ENCODE peak calls at places on chromosomes 11 and 22, in five cellular contexts. T is PC-3, H is neural progenitor cell, M is HepG2, D is endothelial cell of umbilical vein. V is an unnamed sample.
A peak's percentile ranks its signal among the peaks of the same experiment; 100 is the strongest.

GRCh38 chr11:79461144-79461543 is 20.3 kb upstream of the TENM4 start:
- DNase-seq in T (peak; percentile 45), H (peak; percentile 64), M (peak; percentile 7), D (no peak), V (no peak)

GRCh38 chr11:46894961-46895360 is 23.4 kb downstream of the LRP4 start:
- DNase-seq in T (no peak), H (no peak), M (no peak), D (no peak), V (no peak)

GRCh38 chr11:129828301-129828836 is 12.7 kb downstream of the TMEM45B start:
- DNase-seq in T (peak; percentile 99), H (no peak), M (peak; percentile 93), D (no peak), V (peak; percentile 98)

GRCh38 chr22:36369922-36370781 is 17.6 kb downstream of the MYH9 start:
- DNase-seq in T (no peak), H (peak; percentile 70), M (peak; percentile 72), D (peak; percentile 76), V (peak; percentile 93)

GRCh38 chr22:45423524-45423923 is 10.0 kb downstream of the RIBC2 start:
- DNase-seq in T (no peak), H (no peak), M (no peak), D (no peak), V (no peak)

GRCh38 chr22:31504282-31504681 is 7.9 kb downstream of the SFI1 start:
- DNase-seq in T (peak; percentile 33), H (no peak), M (no peak), D (no peak), V (no peak)

GRCh38 chr11:132632641-132633124 is 899.6 kb downstream of the OPCML start:
- DNase-seq in T (peak; percentile 65), H (no peak), M (no peak), D (peak; percentile 28), V (no peak)

GRCh38 chr11:3891751-3892150 is 36.3 kb downstream of the STIM1 start:
- DNase-seq in T (no peak), H (no peak), M (no peak), D (no peak), V (no peak)

GRCh38 chr11:34379539-34379938 is 21.7 kb upstream of the ABTB2 start:
- DNase-seq in T (peak; percentile 31), H (no peak), M (no peak), D (no peak), V (peak; percentile 70)

GRCh38 chr11:115930276-115930675 is 426.1 kb upstream of the CADM1 start:
- DNase-seq in T (no peak), H (no peak), M (no peak), D (no peak), V (no peak)

GRCh38 chr22:43919106-43919965 is 4.3 kb upstream of the PNPLA3 start:
- DNase-seq in T (peak; percentile 7), H (no peak), M (no peak), D (no peak), V (no peak)

GRCh38 chr11:131889146-131889577 is 518.7 kb downstream of the NTM start:
- DNase-seq in T (peak; percentile 66), H (peak; percentile 55), M (no peak), D (no peak), V (no peak)

GRCh38 chr11:34633640-34633989 is 12.7 kb downstream of the EHF start:
- DNase-seq in T (no peak), H (no peak), M (no peak), D (no peak), V (no peak)

GRCh38 chr11:4388221-4388620 is 5.3 kb downstream of the TRIM21 start:
- DNase-seq in T (no peak), H (no peak), M (no peak), D (no peak), V (no peak)

GRCh38 chr11:134142536-134142935 is 73.7 kb downstream of the JAM3 start:
- DNase-seq in T (peak; percentile 27), H (no peak), M (no peak), D (no peak), V (no peak)

GRCh38 chr11:119599864-119600593 is 129.0 kb downstream of the NECTIN1 start:
- DNase-seq in T (peak; percentile 67), H (no peak), M (no peak), D (no peak), V (no peak)

GRCh38 chr11:12599408-12600143 is 74.6 kb upstream of the TEAD1 start:
- DNase-seq in T (peak; percentile 42), H (peak; percentile 71), M (peak; percentile 91), D (peak; percentile 18), V (no peak)

GRCh38 chr22:39953101-39953500 is 7.1 kb upstream of the TMA7B start:
- DNase-seq in T (no peak), H (no peak), M (no peak), D (no peak), V (no peak)

GRCh38 chr11:130514316-130514715 is 65.9 kb downstream of the ADAMTS15 start:
- DNase-seq in T (peak; percentile 32), H (no peak), M (no peak), D (no peak), V (no peak)

GRCh38 chr22:27537481-27537891 is 264.1 kb downstream of the MN1 start:
- DNase-seq in T (no peak), H (no peak), M (no peak), D (peak; percentile 48), V (no peak)

GRCh38 chr11:130675456-130675855 is 227.0 kb downstream of the ADAMTS15 start:
- DNase-seq in T (no peak), H (no peak), M (no peak), D (no peak), V (no peak)

GRCh38 chr11:86021390-86021789 is 47.5 kb downstream of the PICALM start:
- DNase-seq in T (no peak), H (no peak), M (no peak), D (no peak), V (no peak)

GRCh38 chr22:32531955-32532818 is 57.6 kb downstream of the FBXO7 start:
- DNase-seq in T (no peak), H (peak; percentile 63), M (peak; percentile 87), D (peak; percentile 8), V (peak; percentile 87)

GRCh38 chr11:74685338-74685737 is 45.9 kb downstream of the CHRDL2 start:
- DNase-seq in T (no peak), H (no peak), M (no peak), D (no peak), V (no peak)

GRCh38 chr22:35688913-35689675 is 28.6 kb upstream of the APOL5 start:
- DNase-seq in T (no peak), H (no peak), M (no peak), D (no peak), V (no peak)

GRCh38 chr11:68117896-68118470 is 3.2 kb downstream of the CHKA start:
- DNase-seq in T (peak; percentile 19), H (peak; percentile 64), M (peak; percentile 60), D (no peak), V (no peak)

GRCh38 chr11:69187540-69188065 is 31.9 kb downstream of the SMIM38 start:
- DNase-seq in T (no peak), H (no peak), M (no peak), D (no peak), V (no peak)

GRCh38 chr11:7168741-7168990 is 79.9 kb downstream of the RBMXL2 start:
- DNase-seq in T (no peak), H (peak; percentile 80), M (no peak), D (no peak), V (no peak)

GRCh38 chr11:128727320-128727719 is 33.4 kb downstream of the FLI1 start:
- DNase-seq in T (no peak), H (no peak), M (no peak), D (peak; percentile 51), V (no peak)
- H3K27ac ChIP-seq in T (no peak overlapping the region), H (no peak overlapping the region), M (no peak overlapping the region), D (no peak overlapping the region), V (no peak overlapping the region)

GRCh38 chr11:19718976-19719375 is 6.3 kb downstream of the NAV2 start:
- DNase-seq in T (no peak), H (no peak), M (no peak), D (no peak), V (no peak)
- H3K79me2 ChIP-seq in T (peaks cover 83% of the 10 kb centered on the region), H (no peaks in the 10 kb centered on the region), M (no peaks in the 10 kb centered on the region), D (peaks cover 94% of the 10 kb centered on the region), V (peaks cover 26% of the 10 kb centered on the region)

DNA sequence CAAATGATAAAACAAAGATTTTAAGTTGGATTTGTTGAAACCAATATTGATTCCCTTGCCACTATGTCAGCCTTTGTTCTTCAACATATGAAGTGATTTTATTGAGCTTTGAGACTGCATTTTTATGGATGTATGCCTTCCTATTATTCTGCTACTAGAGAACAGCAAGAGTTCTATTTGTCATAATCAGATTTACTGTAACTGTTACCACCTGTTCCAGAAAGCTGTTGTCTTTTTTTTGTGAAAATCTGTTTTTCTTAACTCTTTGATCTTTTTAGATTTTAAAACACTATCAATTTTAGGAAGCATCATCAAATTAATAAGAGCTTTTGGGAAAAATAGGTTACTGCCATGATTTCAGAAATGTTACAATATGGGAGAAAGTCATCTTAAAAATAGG is 114.4 kb downstream of the MUC15 start:
- DNase-seq in T (no peak), H (no peak), M (no peak), D (no peak), V (no peak)
- H3K27ac ChIP-seq in T (no peak overlapping the region), H (no peak overlapping the region), M (no peak overlapping the region), D (no peak overlapping the region), V (no peak overlapping the region)

DNA sequence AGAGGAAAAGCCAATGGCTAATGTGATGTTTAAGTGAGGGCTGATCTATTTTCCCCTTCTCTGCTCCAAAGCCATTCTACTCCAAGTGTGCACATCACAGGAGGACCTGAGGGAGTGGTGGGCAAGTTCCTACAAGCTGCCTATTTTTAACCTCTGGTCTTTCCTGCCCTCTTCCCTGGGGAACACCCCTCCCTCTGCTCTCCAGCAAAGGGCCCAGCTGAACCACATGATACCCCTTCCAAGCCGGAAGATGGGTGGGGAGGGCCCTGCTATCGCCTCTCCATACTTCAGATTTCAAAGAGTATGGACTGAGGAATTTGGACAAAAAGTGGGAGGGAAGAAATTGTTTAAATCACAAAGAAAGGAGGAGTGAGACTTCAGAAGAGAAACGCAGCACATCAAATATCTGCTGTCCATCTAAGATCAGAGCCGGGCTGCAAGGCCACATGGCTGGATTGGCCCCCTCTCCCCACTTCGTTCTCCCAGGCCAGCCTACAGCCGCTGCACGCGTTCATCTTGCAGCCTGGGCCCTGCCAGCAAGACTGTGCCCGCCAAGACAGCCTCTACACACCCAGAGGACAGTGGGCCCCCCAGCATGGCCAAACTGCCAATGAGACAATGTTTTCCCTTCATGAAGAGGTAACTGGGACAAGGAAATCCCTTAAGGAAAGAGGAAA is 77.5 kb downstream of the MICAL3 start:
- DNase-seq in T (no peak), H (no peak), M (no peak), D (no peak), V (no peak)
- H3K79me2 ChIP-seq in T (peaks cover 97% of the 10 kb centered on the region), H (peaks cover 92% of the 10 kb centered on the region), M (peaks cover 62% of the 10 kb centered on the region), D (peaks cover 67% of the 10 kb centered on the region), V (no peaks in the 10 kb centered on the region)

DNA sequence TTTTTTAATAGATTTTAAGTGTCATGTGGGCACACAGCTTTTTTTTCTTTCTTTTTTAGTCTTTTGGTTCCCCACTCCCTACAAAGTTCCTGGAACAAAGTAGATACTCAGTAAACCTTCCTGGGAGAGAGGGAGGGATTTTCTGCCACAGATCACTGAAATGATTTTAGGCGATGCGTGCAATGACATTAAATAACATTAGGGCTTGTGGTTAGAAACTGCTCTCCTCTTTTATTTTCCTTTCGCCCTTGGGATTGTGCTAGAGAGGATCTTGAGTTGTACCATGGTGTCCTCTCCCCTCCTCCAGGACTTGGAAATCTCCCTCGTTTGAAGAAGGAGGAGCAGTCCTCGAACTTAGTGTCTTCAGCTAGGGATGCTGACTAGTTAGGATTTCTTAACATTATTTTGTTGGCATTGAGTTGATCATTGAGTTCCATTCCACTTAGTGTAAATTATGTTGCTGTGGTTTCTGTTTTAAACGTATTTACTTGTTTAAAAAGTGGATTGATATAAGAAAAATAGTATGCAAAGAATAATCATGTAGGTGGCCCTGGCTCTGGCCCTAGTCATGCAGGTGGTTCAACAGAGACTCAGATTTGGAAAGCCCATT is 88.4 kb downstream of the TRAF6 start:
- DNase-seq in T (no peak), H (no peak), M (no peak), D (no peak), V (no peak)
- H3K27ac ChIP-seq in T (peak overlapping the region; percentile 32), H (no peak overlapping the region), M (no peak overlapping the region), D (no peak overlapping the region), V (no peak overlapping the region)

GRCh38 chr22:49960967-49961600 is 512 bp downstream of the PIM3 start:
- DNase-seq in T (peak; percentile 47), H (peak; percentile 56), M (no peak), D (peak; percentile 26), V (peak; percentile 62)
- H3K79me2 ChIP-seq in T (peaks cover 34% of the 10 kb centered on the region), H (peaks cover 31% of the 10 kb centered on the region), M (peaks cover 36% of the 10 kb centered on the region), D (peaks cover 47% of the 10 kb centered on the region), V (peaks cover 46% of the 10 kb centered on the region)

V was measured in PC-9.